ENCODE peak calls at places on chromosomes 12 and 14, in seven cellular contexts. C is kidney epithelial cell, F is germinal center, Y is COR-L47, J is astrocyte of the spinal cord, B is AML-193, W is GM12865. S is an unnamed sample.

GRCh38 chr12:13094349-13094748 is 9.1 kb downstream of the GSG1 start:
- DNase-seq in C (no peak), F (no peak), Y (no peak), J (peak), B (peak), W (peak), S (no peak)

GRCh38 chr12:88834226-88834625 is 254.0 kb upstream of the KITLG start:
- DNase-seq in C (no peak), F (no peak), Y (no peak), J (no peak), B (no peak), W (no peak), S (no peak)

GRCh38 chr12:111455448-111456320 is 50.0 kb downstream of the SH2B3 start:
- DNase-seq in C (no peak), F (no peak), Y (no peak), J (peak), B (no peak), W (no peak), S (no peak)

GRCh38 chr14:98957211-98958047 is 314.6 kb downstream of the BCL11B start:
- DNase-seq in C (no peak), F (no peak), Y (no peak), J (peak), B (peak), W (no peak), S (no peak)

GRCh38 chr14:74302160-74302628 is 540 bp downstream of the ABCD4 start:
- DNase-seq in C (peak), F (peak), Y (peak), J (peak), B (peak), W (peak), S (no peak)

GRCh38 chr12:131583085-131583712 is 127.7 kb upstream of the SFSWAP start:
- DNase-seq in C (no peak), F (no peak), Y (no peak), J (no peak), B (no peak), W (no peak), S (no peak)

GRCh38 chr14:96598332-96598928 is 96.2 kb downstream of the PAPOLA start:
- DNase-seq in C (no peak), F (no peak), Y (no peak), J (no peak), B (no peak), W (no peak), S (no peak)

GRCh38 chr14:96752156-96752555 is 45.0 kb upstream of the VRK1 start:
- DNase-seq in C (no peak), F (no peak), Y (no peak), J (no peak), B (no peak), W (no peak), S (no peak)

GRCh38 chr12:105083551-105084105 is 630 bp downstream of the ALDH1L2 start:
- DNase-seq in C (no peak), F (no peak), Y (no peak), J (peak), B (no peak), W (peak), S (no peak)

GRCh38 chr12:20451759-20452158 is 83.4 kb downstream of the PDE3A start:
- DNase-seq in C (peak), F (no peak), Y (no peak), J (peak), B (no peak), W (no peak), S (no peak)

GRCh38 chr14:90514566-90514965 is 117.7 kb downstream of the CALM1 start:
- DNase-seq in C (no peak), F (no peak), Y (no peak), J (no peak), B (no peak), W (no peak), S (no peak)

GRCh38 chr12:26940820-26941219 is 2.5 kb downstream of the FGFR1OP2 start:
- DNase-seq in C (no peak), F (no peak), Y (no peak), J (peak), B (no peak), W (peak), S (peak)

GRCh38 chr14:25050494-25051170 is 685 bp upstream of the STXBP6 start:
- DNase-seq in C (no peak), F (no peak), Y (no peak), J (peak), B (no peak), W (no peak), S (no peak)

GRCh38 chr12:104370989-104371870 is 67.7 kb downstream of the EID3 start:
- DNase-seq in C (peak), F (no peak), Y (no peak), J (peak), B (no peak), W (no peak), S (no peak)

GRCh38 chr12:24562761-24563392 is 386.0 kb downstream of the BCAT1 start:
- DNase-seq in C (no peak), F (peak), Y (no peak), J (peak), B (no peak), W (no peak), S (no peak)

GRCh38 chr12:40336573-40337199 is 111.9 kb downstream of the LRRK2 start:
- DNase-seq in C (no peak), F (peak), Y (peak), J (peak), B (peak), W (peak), S (no peak)

GRCh38 chr12:98421336-98421735 is 94.1 kb upstream of the TMPO start:
- DNase-seq in C (no peak), F (no peak), Y (no peak), J (no peak), B (no peak), W (no peak), S (no peak)

GRCh38 chr12:120466560-120467315 is 2.8 kb downstream of the SRSF9 start:
- DNase-seq in C (no peak), F (no peak), Y (peak), J (peak), B (peak), W (peak), S (peak)

GRCh38 chr14:105039458-105040205 is 18.7 kb upstream of the CDCA4 start:
- DNase-seq in C (no peak), F (no peak), Y (no peak), J (no peak), B (no peak), W (no peak), S (no peak)

GRCh38 chr14:106848330-106849121 is 1322.1 kb downstream of the TMEM121 start:
- DNase-seq in C (peak), F (peak), Y (peak), J (no peak), B (peak), W (peak), S (no peak)

GRCh38 chr12:11182529-11182928 is 4.2 kb downstream of the TAS2R42 start:
- DNase-seq in C (no peak), F (no peak), Y (no peak), J (no peak), B (no peak), W (no peak), S (no peak)

GRCh38 chr12:63937381-63938168 is 93.1 kb downstream of the SRGAP1 start:
- DNase-seq in C (no peak), F (no peak), Y (no peak), J (no peak), B (no peak), W (no peak), S (no peak)

GRCh38 chr14:45284802-45285201 is 31.8 kb upstream of the MIS18BP1 start:
- DNase-seq in C (no peak), F (no peak), Y (no peak), J (no peak), B (peak), W (no peak), S (no peak)

GRCh38 chr14:92724516-92725340 is 23.7 kb downstream of the LGMN start:
- DNase-seq in C (no peak), F (no peak), Y (no peak), J (no peak), B (no peak), W (no peak), S (no peak)

GRCh38 chr14:68884031-68885030 is 91.5 kb upstream of the ZFP36L1 start:
- DNase-seq in C (no peak), F (no peak), Y (peak), J (peak), B (no peak), W (peak), S (no peak)

S was measured in T follicular helper cell.